ENCODE peak calls at places on chromosomes 4 and X, in ten cellular contexts. One of them, this sample, is unnamed.

GRCh38 chr4:101236097-101236496 is 111.2 kb downstream of the PPP3CA start:
- DNase-seq in neural crest cell: no peak
- DNase-seq in osteocyte: no peak
- DNase-seq in fibroblast of lung: no peak
- DNase-seq in dorsolateral prefrontal cortex: no peak
- DNase-seq in astrocyte of the spinal cord: no peak
- DNase-seq in cardiac muscle cell: no peak
- DNase-seq in nephron progenitor cell: no peak
- DNase-seq in AG10803: no peak
- DNase-seq in fibroblast of mammary gland: no peak
- DNase-seq in this sample: no peak

GRCh38 chrX:47285762-47286320 is 53.0 kb downstream of the USP11 start:
- DNase-seq in astrocyte of the spinal cord: no peak
- DNase-seq in dorsolateral prefrontal cortex: no peak
- DNase-seq in fibroblast of mammary gland: peak
- DNase-seq in cardiac muscle cell: no peak
- DNase-seq in nephron progenitor cell: no peak
- DNase-seq in fibroblast of lung: peak
- DNase-seq in AG10803: peak
- DNase-seq in neural crest cell: no peak
- DNase-seq in osteocyte: no peak
- DNase-seq in this sample: no peak

GRCh38 chr4:82753725-82754410 is 44.7 kb downstream of the SCD5 start:
- DNase-seq in dorsolateral prefrontal cortex: no peak
- DNase-seq in fibroblast of mammary gland: no peak
- DNase-seq in astrocyte of the spinal cord: no peak
- DNase-seq in AG10803: peak
- DNase-seq in nephron progenitor cell: no peak
- DNase-seq in cardiac muscle cell: no peak
- DNase-seq in fibroblast of lung: peak
- DNase-seq in neural crest cell: no peak
- DNase-seq in osteocyte: no peak
- DNase-seq in this sample: peak

GRCh38 chr4:146340798-146341197 is 126.5 kb downstream of the REELD1 start:
- DNase-seq in nephron progenitor cell: no peak
- DNase-seq in cardiac muscle cell: peak
- DNase-seq in fibroblast of lung: peak
- DNase-seq in osteocyte: no peak
- DNase-seq in fibroblast of mammary gland: peak
- DNase-seq in AG10803: peak
- DNase-seq in astrocyte of the spinal cord: peak
- DNase-seq in neural crest cell: no peak
- DNase-seq in dorsolateral prefrontal cortex: no peak
- DNase-seq in this sample: peak

GRCh38 chrX:130165181-130165702 is 399 bp downstream of the AIFM1 start:
- DNase-seq in fibroblast of mammary gland: peak
- DNase-seq in AG10803: peak
- DNase-seq in osteocyte: no peak
- DNase-seq in nephron progenitor cell: no peak
- DNase-seq in fibroblast of lung: peak
- DNase-seq in dorsolateral prefrontal cortex: peak
- DNase-seq in cardiac muscle cell: no peak
- DNase-seq in astrocyte of the spinal cord: no peak
- DNase-seq in neural crest cell: no peak
- DNase-seq in this sample: no peak

GRCh38 chrX:108123591-108124366 is 32.2 kb downstream of the ATG4A start:
- DNase-seq in AG10803: no peak
- DNase-seq in cardiac muscle cell: no peak
- DNase-seq in astrocyte of the spinal cord: no peak
- DNase-seq in osteocyte: no peak
- DNase-seq in dorsolateral prefrontal cortex: no peak
- DNase-seq in fibroblast of lung: no peak
- DNase-seq in fibroblast of mammary gland: no peak
- DNase-seq in nephron progenitor cell: no peak
- DNase-seq in neural crest cell: no peak
- DNase-seq in this sample: no peak

GRCh38 chr4:140113653-140114052 is 40.3 kb downstream of the MAML3 start:
- DNase-seq in nephron progenitor cell: no peak
- DNase-seq in fibroblast of mammary gland: no peak
- DNase-seq in fibroblast of lung: no peak
- DNase-seq in osteocyte: no peak
- DNase-seq in neural crest cell: no peak
- DNase-seq in AG10803: no peak
- DNase-seq in dorsolateral prefrontal cortex: no peak
- DNase-seq in cardiac muscle cell: no peak
- DNase-seq in astrocyte of the spinal cord: no peak
- DNase-seq in this sample: no peak

GRCh38 chrX:75131973-75132627 is 24.0 kb downstream of the ABCB7 start:
- DNase-seq in osteocyte: no peak
- DNase-seq in astrocyte of the spinal cord: no peak
- DNase-seq in fibroblast of mammary gland: no peak
- DNase-seq in fibroblast of lung: no peak
- DNase-seq in nephron progenitor cell: no peak
- DNase-seq in neural crest cell: peak
- DNase-seq in AG10803: no peak
- DNase-seq in dorsolateral prefrontal cortex: no peak
- DNase-seq in cardiac muscle cell: no peak
- DNase-seq in this sample: no peak

GRCh38 chr4:69025191-69025998 is 70.9 kb upstream of the UGT2B7 start:
- DNase-seq in astrocyte of the spinal cord: no peak
- DNase-seq in AG10803: no peak
- DNase-seq in fibroblast of mammary gland: no peak
- DNase-seq in neural crest cell: peak
- DNase-seq in cardiac muscle cell: peak
- DNase-seq in dorsolateral prefrontal cortex: no peak
- DNase-seq in osteocyte: no peak
- DNase-seq in nephron progenitor cell: peak
- DNase-seq in fibroblast of lung: no peak
- DNase-seq in this sample: peak

GRCh38 chr4:30073001-30073710 is 647.0 kb upstream of the PCDH7 start:
- DNase-seq in nephron progenitor cell: no peak
- DNase-seq in cardiac muscle cell: no peak
- DNase-seq in AG10803: no peak
- DNase-seq in fibroblast of mammary gland: no peak
- DNase-seq in osteocyte: no peak
- DNase-seq in fibroblast of lung: peak
- DNase-seq in dorsolateral prefrontal cortex: no peak
- DNase-seq in neural crest cell: no peak
- DNase-seq in astrocyte of the spinal cord: no peak
- DNase-seq in this sample: peak

GRCh38 chrX:140354431-140355120 is 150.3 kb downstream of the SOX3 start:
- DNase-seq in fibroblast of mammary gland: no peak
- DNase-seq in astrocyte of the spinal cord: no peak
- DNase-seq in cardiac muscle cell: no peak
- DNase-seq in nephron progenitor cell: no peak
- DNase-seq in osteocyte: no peak
- DNase-seq in AG10803: no peak
- DNase-seq in neural crest cell: no peak
- DNase-seq in fibroblast of lung: no peak
- DNase-seq in dorsolateral prefrontal cortex: no peak
- DNase-seq in this sample: no peak

GRCh38 chr4:51835854-51836253 is 7.1 kb upstream of the DCUN1D4 start:
- DNase-seq in astrocyte of the spinal cord: no peak
- DNase-seq in dorsolateral prefrontal cortex: no peak
- DNase-seq in AG10803: no peak
- DNase-seq in cardiac muscle cell: no peak
- DNase-seq in fibroblast of lung: no peak
- DNase-seq in neural crest cell: no peak
- DNase-seq in nephron progenitor cell: no peak
- DNase-seq in osteocyte: no peak
- DNase-seq in fibroblast of mammary gland: no peak
- DNase-seq in this sample: no peak

GRCh38 chr4:161287678-161288352 is 876.0 kb downstream of the FSTL5 start:
- DNase-seq in AG10803: no peak
- DNase-seq in dorsolateral prefrontal cortex: no peak
- DNase-seq in fibroblast of lung: no peak
- DNase-seq in fibroblast of mammary gland: no peak
- DNase-seq in cardiac muscle cell: no peak
- DNase-seq in neural crest cell: no peak
- DNase-seq in nephron progenitor cell: no peak
- DNase-seq in astrocyte of the spinal cord: no peak
- DNase-seq in osteocyte: no peak
- DNase-seq in this sample: no peak

GRCh38 chrX:45750639-45751038 is 550.0 kb upstream of the DIPK2B start:
- DNase-seq in osteocyte: no peak
- DNase-seq in neural crest cell: no peak
- DNase-seq in fibroblast of lung: no peak
- DNase-seq in nephron progenitor cell: no peak
- DNase-seq in dorsolateral prefrontal cortex: no peak
- DNase-seq in astrocyte of the spinal cord: peak
- DNase-seq in cardiac muscle cell: no peak
- DNase-seq in AG10803: no peak
- DNase-seq in fibroblast of mammary gland: peak
- DNase-seq in this sample: peak

GRCh38 chrX:124960454-124960853 is 359.2 kb upstream of the TEX13C start:
- DNase-seq in fibroblast of mammary gland: no peak
- DNase-seq in dorsolateral prefrontal cortex: no peak
- DNase-seq in astrocyte of the spinal cord: no peak
- DNase-seq in nephron progenitor cell: no peak
- DNase-seq in AG10803: no peak
- DNase-seq in neural crest cell: no peak
- DNase-seq in cardiac muscle cell: no peak
- DNase-seq in osteocyte: no peak
- DNase-seq in fibroblast of lung: no peak
- DNase-seq in this sample: no peak

GRCh38 chr4:115356176-115356575 is 242.8 kb upstream of the NDST4 start:
- DNase-seq in AG10803: no peak
- DNase-seq in fibroblast of mammary gland: no peak
- DNase-seq in cardiac muscle cell: no peak
- DNase-seq in dorsolateral prefrontal cortex: no peak
- DNase-seq in fibroblast of lung: no peak
- DNase-seq in astrocyte of the spinal cord: no peak
- DNase-seq in nephron progenitor cell: no peak
- DNase-seq in osteocyte: no peak
- DNase-seq in neural crest cell: no peak
- DNase-seq in this sample: peak

GRCh38 chrX:17805120-17805519 is 56.0 kb downstream of the RAI2 start:
- DNase-seq in nephron progenitor cell: no peak
- DNase-seq in AG10803: no peak
- DNase-seq in fibroblast of mammary gland: no peak
- DNase-seq in astrocyte of the spinal cord: no peak
- DNase-seq in fibroblast of lung: no peak
- DNase-seq in cardiac muscle cell: no peak
- DNase-seq in neural crest cell: no peak
- DNase-seq in osteocyte: no peak
- DNase-seq in dorsolateral prefrontal cortex: no peak
- DNase-seq in this sample: no peak

GRCh38 chrX:10597871-10598270 is 22.5 kb downstream of the MID1 start:
- DNase-seq in cardiac muscle cell: peak
- DNase-seq in dorsolateral prefrontal cortex: no peak
- DNase-seq in AG10803: peak
- DNase-seq in astrocyte of the spinal cord: no peak
- DNase-seq in fibroblast of lung: peak
- DNase-seq in osteocyte: no peak
- DNase-seq in neural crest cell: no peak
- DNase-seq in fibroblast of mammary gland: peak
- DNase-seq in nephron progenitor cell: no peak
- DNase-seq in this sample: peak
- TF ChIP-seq CTCF in cardiac muscle cell: peak
- TF ChIP-seq CTCF in dorsolateral prefrontal cortex: peak
- TF ChIP-seq CTCF in AG10803: peak
- TF ChIP-seq CTCF in astrocyte of the spinal cord: peak
- TF ChIP-seq CTCF in fibroblast of lung: peak
- TF ChIP-seq CTCF in osteocyte: peak
- TF ChIP-seq CTCF in neural crest cell: peak
- TF ChIP-seq CTCF in fibroblast of mammary gland: peak
- TF ChIP-seq CTCF in nephron progenitor cell: no peak
- TF ChIP-seq CTCF in this sample: peak

DNA sequence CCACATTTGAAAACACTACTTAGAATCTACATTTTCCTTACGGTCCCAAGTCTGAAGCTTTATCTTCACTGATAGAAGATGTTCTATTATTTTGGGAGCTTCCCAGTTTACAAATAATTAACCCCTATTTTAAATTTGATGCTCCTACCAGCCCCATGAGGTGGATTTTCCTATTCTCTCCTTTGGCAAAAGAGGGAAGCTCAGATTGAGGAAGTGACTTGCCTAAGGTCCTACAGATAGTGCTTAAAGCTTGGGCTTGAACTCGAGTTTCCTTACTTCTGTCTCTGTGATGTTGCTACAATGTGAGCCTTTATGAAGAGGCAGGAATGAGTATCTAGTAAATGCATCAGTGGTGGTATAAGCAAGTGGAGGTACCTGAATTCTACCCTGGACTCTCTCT is 27.5 kb downstream of the HEPH start:
- DNase-seq in astrocyte of the spinal cord: no peak
- DNase-seq in fibroblast of lung: no peak
- DNase-seq in osteocyte: no peak
- DNase-seq in cardiac muscle cell: no peak
- DNase-seq in nephron progenitor cell: no peak
- DNase-seq in fibroblast of mammary gland: no peak
- DNase-seq in AG10803: no peak
- DNase-seq in dorsolateral prefrontal cortex: no peak
- DNase-seq in neural crest cell: no peak
- DNase-seq in this sample: no peak
- TF ChIP-seq CTCF in astrocyte of the spinal cord: no peak
- TF ChIP-seq CTCF in fibroblast of lung: no peak
- TF ChIP-seq CTCF in osteocyte: no peak
- TF ChIP-seq CTCF in cardiac muscle cell: no peak
- TF ChIP-seq CTCF in nephron progenitor cell: no peak
- TF ChIP-seq CTCF in fibroblast of mammary gland: no peak
- TF ChIP-seq CTCF in AG10803: no peak
- TF ChIP-seq CTCF in dorsolateral prefrontal cortex: no peak
- TF ChIP-seq CTCF in neural crest cell: no peak
- TF ChIP-seq CTCF in this sample: no peak

GRCh38 chr4:93409035-93409434 is 419.5 kb upstream of the ATOH1 start:
- DNase-seq in AG10803: no peak
- DNase-seq in neural crest cell: no peak
- DNase-seq in osteocyte: no peak
- DNase-seq in astrocyte of the spinal cord: no peak
- DNase-seq in fibroblast of mammary gland: no peak
- DNase-seq in dorsolateral prefrontal cortex: no peak
- DNase-seq in nephron progenitor cell: no peak
- DNase-seq in fibroblast of lung: no peak
- DNase-seq in cardiac muscle cell: no peak
- DNase-seq in this sample: no peak
- TF ChIP-seq CTCF in AG10803: no peak
- TF ChIP-seq CTCF in neural crest cell: no peak
- TF ChIP-seq CTCF in osteocyte: no peak
- TF ChIP-seq CTCF in astrocyte of the spinal cord: no peak
- TF ChIP-seq CTCF in fibroblast of mammary gland: no peak
- TF ChIP-seq CTCF in dorsolateral prefrontal cortex: no peak
- TF ChIP-seq CTCF in nephron progenitor cell: no peak
- TF ChIP-seq CTCF in fibroblast of lung: no peak
- TF ChIP-seq CTCF in cardiac muscle cell: no peak
- TF ChIP-seq CTCF in this sample: no peak

GRCh38 chrX:93259029-93259428 is 414.3 kb downstream of the NAP1L3 start:
- DNase-seq in dorsolateral prefrontal cortex: no peak
- DNase-seq in fibroblast of lung: no peak
- DNase-seq in osteocyte: no peak
- DNase-seq in nephron progenitor cell: no peak
- DNase-seq in astrocyte of the spinal cord: no peak
- DNase-seq in neural crest cell: no peak
- DNase-seq in AG10803: no peak
- DNase-seq in fibroblast of mammary gland: no peak
- DNase-seq in cardiac muscle cell: no peak
- DNase-seq in this sample: no peak
- TF ChIP-seq CTCF in dorsolateral prefrontal cortex: peak
- TF ChIP-seq CTCF in fibroblast of lung: no peak
- TF ChIP-seq CTCF in osteocyte: no peak
- TF ChIP-seq CTCF in nephron progenitor cell: no peak
- TF ChIP-seq CTCF in astrocyte of the spinal cord: no peak
- TF ChIP-seq CTCF in neural crest cell: peak
- TF ChIP-seq CTCF in AG10803: no peak
- TF ChIP-seq CTCF in fibroblast of mammary gland: no peak
- TF ChIP-seq CTCF in cardiac muscle cell: no peak
- TF ChIP-seq CTCF in this sample: no peak

This sample was measured in MCF 10A.